ENCODE peak calls at places on chromosomes 13 and 19, in five cellular contexts. One of them, this sample, is unnamed.

GRCh38 chr19:49820125-49820524 is 2.0 kb downstream of the MED25 start:
- DNase-seq in Peyer's patch: no peak
- DNase-seq in testis: peak; percentile 86
- DNase-seq in A549: no peak
- DNase-seq in adrenal gland: peak; percentile 67
- DNase-seq in this sample: no peak

GRCh38 chr13:45325806-45326205 is 15.2 kb downstream of the TPT1 start:
- DNase-seq in Peyer's patch: no peak
- DNase-seq in adrenal gland: peak; percentile 75
- DNase-seq in testis: peak; percentile 35
- DNase-seq in A549: no peak
- DNase-seq in this sample: no peak

GRCh38 chr13:113548778-113549621 is 35.6 kb upstream of the TFDP1 start:
- DNase-seq in adrenal gland: no peak
- DNase-seq in Peyer's patch: peak; percentile 35
- DNase-seq in testis: peak; percentile 51
- DNase-seq in A549: no peak
- DNase-seq in this sample: no peak

GRCh38 chr19:29271341-29271740 is 58.4 kb upstream of the UQCRFS1 start:
- DNase-seq in adrenal gland: no peak
- DNase-seq in testis: no peak
- DNase-seq in Peyer's patch: no peak
- DNase-seq in A549: no peak
- DNase-seq in this sample: no peak

GRCh38 chr13:42046448-42046847 is 2.0 kb upstream of the DGKH start:
- DNase-seq in A549: no peak
- DNase-seq in testis: no peak
- DNase-seq in adrenal gland: no peak
- DNase-seq in Peyer's patch: no peak
- DNase-seq in this sample: no peak

GRCh38 chr13:100530645-100531044 is 57.9 kb downstream of the GGACT start:
- DNase-seq in adrenal gland: no peak
- DNase-seq in testis: peak; percentile 80
- DNase-seq in Peyer's patch: peak; percentile 48
- DNase-seq in A549: no peak
- DNase-seq in this sample: no peak

GRCh38 chr13:46235259-46235658 is 23.5 kb downstream of the LRRC63 start:
- DNase-seq in A549: no peak
- DNase-seq in adrenal gland: no peak
- DNase-seq in testis: no peak
- DNase-seq in Peyer's patch: no peak
- DNase-seq in this sample: no peak

GRCh38 chr19:11381535-11382369 is 2.4 kb downstream of the EPOR start:
- DNase-seq in testis: peak; percentile 81
- DNase-seq in adrenal gland: peak; percentile 87
- DNase-seq in Peyer's patch: peak; percentile 89
- DNase-seq in A549: peak; percentile 96
- DNase-seq in this sample: no peak

GRCh38 chr13:29991343-29991742 is 140.9 kb upstream of the UBL3 start:
- DNase-seq in A549: no peak
- DNase-seq in testis: no peak
- DNase-seq in Peyer's patch: no peak
- DNase-seq in adrenal gland: no peak
- DNase-seq in this sample: no peak

GRCh38 chr19:33621811-33622504 is at the start of gene CHST8:
- DNase-seq in testis: peak; percentile 53
- DNase-seq in adrenal gland: peak; percentile 33
- DNase-seq in Peyer's patch: no peak
- DNase-seq in A549: no peak
- DNase-seq in this sample: peak; percentile 49

GRCh38 chr13:42875448-42876269 is 94.3 kb downstream of the FAM216B start:
- DNase-seq in A549: no peak
- DNase-seq in testis: peak; percentile 86
- DNase-seq in adrenal gland: no peak
- DNase-seq in Peyer's patch: no peak
- DNase-seq in this sample: no peak

GRCh38 chr19:45922281-45922680 is 7.7 kb upstream of the NANOS2 start:
- DNase-seq in A549: peak; percentile 66
- DNase-seq in testis: no peak
- DNase-seq in adrenal gland: no peak
- DNase-seq in Peyer's patch: no peak
- DNase-seq in this sample: no peak

GRCh38 chr19:54481326-54481930 is 8.3 kb upstream of the CDC42EP5 start:
- DNase-seq in Peyer's patch: peak; percentile 55
- DNase-seq in testis: peak; percentile 40
- DNase-seq in adrenal gland: no peak
- DNase-seq in A549: peak; percentile 67
- DNase-seq in this sample: no peak

GRCh38 chr13:30617315-30618185 is at the start of gene USPL1:
- DNase-seq in A549: peak; percentile 99
- DNase-seq in adrenal gland: peak; percentile 99
- DNase-seq in testis: peak; percentile 98
- DNase-seq in Peyer's patch: peak; percentile 99
- DNase-seq in this sample: peak; percentile 97

GRCh38 chr13:51638497-51638871 is 54.2 kb downstream of the WDFY2 start:
- DNase-seq in A549: no peak
- DNase-seq in testis: no peak
- DNase-seq in Peyer's patch: no peak
- DNase-seq in adrenal gland: no peak
- DNase-seq in this sample: no peak

GRCh38 chr19:41696402-41697197 is 8.5 kb upstream of the CEACAM7 start:
- DNase-seq in adrenal gland: no peak
- DNase-seq in A549: no peak
- DNase-seq in testis: no peak
- DNase-seq in Peyer's patch: peak; percentile 44
- DNase-seq in this sample: no peak

GRCh38 chr13:102536196-102536595 is 60.6 kb upstream of the TPP2 start:
- DNase-seq in testis: no peak
- DNase-seq in Peyer's patch: no peak
- DNase-seq in A549: no peak
- DNase-seq in adrenal gland: no peak
- DNase-seq in this sample: no peak

GRCh38 chr13:44734204-44734707 is 158.1 kb upstream of the TSC22D1 start:
- DNase-seq in A549: no peak
- DNase-seq in adrenal gland: no peak
- DNase-seq in testis: no peak
- DNase-seq in Peyer's patch: no peak
- DNase-seq in this sample: peak; percentile 85

GRCh38 chr19:8654591-8655339 is 24.3 kb downstream of the NFILZ start:
- DNase-seq in testis: peak; percentile 58
- DNase-seq in A549: peak; percentile 69
- DNase-seq in adrenal gland: peak; percentile 48
- DNase-seq in Peyer's patch: peak; percentile 82
- DNase-seq in this sample: no peak

GRCh38 chr19:44649578-44650145 is 6.0 kb downstream of the PVR start:
- DNase-seq in testis: no peak
- DNase-seq in adrenal gland: no peak
- DNase-seq in Peyer's patch: no peak
- DNase-seq in A549: no peak
- DNase-seq in this sample: no peak

GRCh38 chr19:45340899-45341453 is 426 bp downstream of the KLC3 start:
- DNase-seq in adrenal gland: no peak
- DNase-seq in testis: no peak
- DNase-seq in A549: no peak
- DNase-seq in Peyer's patch: no peak
- DNase-seq in this sample: peak; percentile 16

GRCh38 chr19:6241056-6241455 is 38.7 kb downstream of the MLLT1 start:
- DNase-seq in testis: no peak
- DNase-seq in adrenal gland: no peak
- DNase-seq in Peyer's patch: no peak
- DNase-seq in A549: no peak
- DNase-seq in this sample: no peak
- H3K27ac ChIP-seq in testis: no peak overlapping the region
- H3K27ac ChIP-seq in adrenal gland: no peak overlapping the region
- H3K27ac ChIP-seq in Peyer's patch: no peak overlapping the region
- H3K27ac ChIP-seq in A549: no peak overlapping the region
- H3K27ac ChIP-seq in this sample: peak overlapping the region; percentile 6

DNA sequence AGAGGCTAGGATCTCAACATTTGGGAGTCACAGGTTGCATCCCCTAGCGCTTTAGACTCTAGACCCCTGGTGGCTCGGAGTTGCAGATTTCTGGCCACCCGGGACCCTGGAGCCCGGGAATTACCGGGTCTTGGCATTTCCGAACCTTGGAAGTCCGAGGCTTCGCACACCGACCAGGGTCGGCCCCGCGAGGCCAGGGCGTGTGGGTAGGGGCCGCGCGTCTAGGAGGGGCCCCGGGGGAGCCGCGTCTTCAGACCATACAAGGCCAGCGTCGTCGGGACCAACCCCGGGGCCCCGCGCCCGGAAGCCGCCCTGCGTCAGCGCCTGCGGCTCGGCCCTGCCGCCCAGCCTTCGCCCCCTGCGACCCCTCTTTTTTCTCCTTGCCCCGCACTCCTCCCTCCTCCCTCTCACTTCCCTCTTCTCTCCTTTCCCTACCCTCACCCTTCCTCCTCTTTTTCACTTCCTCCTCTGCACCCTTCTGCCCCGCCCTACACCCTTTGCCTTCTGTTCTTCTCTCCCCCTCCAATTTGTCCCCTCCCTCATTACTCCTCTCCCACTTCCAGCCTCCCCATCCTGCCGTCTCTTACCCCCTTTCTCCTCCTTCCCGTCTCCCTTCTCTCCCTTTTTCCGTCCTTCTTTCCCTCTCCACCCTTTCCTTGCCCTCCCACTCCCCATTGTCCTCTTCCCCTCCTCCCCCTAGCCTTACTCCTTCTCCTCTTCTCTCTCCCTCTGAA is 2.4 kb upstream of the PLEKHG2 start:
- DNase-seq in adrenal gland: peak; percentile 66
- DNase-seq in testis: peak; percentile 84
- DNase-seq in A549: peak; percentile 75
- DNase-seq in Peyer's patch: peak; percentile 92
- DNase-seq in this sample: peak; percentile 62
- TF ChIP-seq POLR2A in adrenal gland: peak; percentile 37
- TF ChIP-seq POLR2A in testis: no peak
- TF ChIP-seq POLR2A in A549: peak; percentile 33
- TF ChIP-seq POLR2A in Peyer's patch: peak; percentile 52
- TF ChIP-seq POLR2A in this sample: peak; percentile 33

GRCh38 chr19:37466277-37466797 is 907 bp downstream of the ZNF569 start:
- DNase-seq in testis: no peak
- DNase-seq in Peyer's patch: no peak
- DNase-seq in adrenal gland: no peak
- DNase-seq in A549: no peak
- DNase-seq in this sample: no peak

GRCh38 chr19:37470216-37470615 is 1.1 kb downstream of the ZNF570 start:
- DNase-seq in testis: no peak
- DNase-seq in Peyer's patch: no peak
- DNase-seq in A549: no peak
- DNase-seq in adrenal gland: no peak
- DNase-seq in this sample: no peak

GRCh38 chr19:37467608-37468090 is 405 bp upstream of the ZNF569 start:
- DNase-seq in adrenal gland: no peak
- DNase-seq in A549: no peak
- DNase-seq in testis: no peak
- DNase-seq in Peyer's patch: no peak
- DNase-seq in this sample: no peak

GRCh38 chr19:37468961-37469777 is at the start of gene ZNF570:
- DNase-seq in adrenal gland: peak; percentile 88
- DNase-seq in A549: peak; percentile 95
- DNase-seq in testis: peak; percentile 95
- DNase-seq in Peyer's patch: peak; percentile 95
- DNase-seq in this sample: peak; percentile 86

DNA sequence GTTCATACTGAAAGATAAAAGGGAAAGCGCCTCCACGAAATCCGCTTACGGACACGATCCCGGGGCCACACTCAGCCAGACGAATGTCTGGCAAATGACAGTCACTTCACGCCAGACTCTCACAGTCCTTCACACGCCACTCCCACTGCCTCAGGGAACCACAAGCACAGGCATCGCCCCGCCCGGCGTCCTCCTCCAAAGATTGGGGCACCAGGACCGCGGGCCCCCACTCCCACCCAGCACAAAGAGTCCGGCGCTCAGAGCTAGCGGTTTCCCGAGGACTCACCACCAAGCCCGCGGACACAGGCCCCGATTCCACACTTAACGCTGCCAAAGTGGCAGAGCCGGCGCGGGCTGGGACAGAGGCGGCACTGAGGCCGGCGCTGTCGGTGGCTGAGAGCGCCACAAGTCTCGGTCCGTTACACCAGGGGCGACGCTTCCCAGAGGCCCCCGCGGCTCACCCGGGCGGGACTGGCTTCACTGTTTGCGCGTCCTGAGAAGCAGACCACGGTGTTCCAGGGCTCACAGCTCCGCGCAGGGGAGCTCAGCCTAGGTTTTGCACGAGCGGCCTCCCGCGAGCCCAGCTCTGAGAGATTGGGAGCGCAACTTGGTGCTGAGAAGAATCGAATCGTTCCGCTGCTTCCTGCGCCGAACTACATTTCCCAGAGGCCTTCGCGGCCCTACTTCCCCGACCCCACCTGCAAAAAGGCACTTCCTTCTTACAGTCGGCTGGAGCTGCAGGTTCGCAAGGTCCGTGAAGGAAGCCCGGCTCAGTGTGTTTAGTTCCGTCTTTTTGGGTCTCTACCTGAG is at the start of gene ZNF569:
- DNase-seq in A549: peak; percentile 99
- DNase-seq in Peyer's patch: peak; percentile 97
- DNase-seq in adrenal gland: peak; percentile 90
- DNase-seq in testis: peak; percentile 98
- DNase-seq in this sample: peak; percentile 94
- TF ChIP-seq CTCF in A549: no peak
- TF ChIP-seq CTCF in Peyer's patch: no peak
- TF ChIP-seq CTCF in adrenal gland: no peak
- TF ChIP-seq CTCF in testis: no peak
- TF ChIP-seq CTCF in this sample: no peak

GRCh38 chr13:27264648-27265047 is 6.0 kb upstream of the RASL11A start:
- DNase-seq in testis: no peak
- DNase-seq in A549: no peak
- DNase-seq in Peyer's patch: no peak
- DNase-seq in adrenal gland: no peak
- DNase-seq in this sample: no peak

GRCh38 chr13:27261376-27261775 is 9.3 kb upstream of the RASL11A start:
- DNase-seq in adrenal gland: no peak
- DNase-seq in testis: no peak
- DNase-seq in Peyer's patch: no peak
- DNase-seq in A549: no peak
- DNase-seq in this sample: no peak

GRCh38 chr13:27264181-27264580 is 6.4 kb upstream of the RASL11A start:
- DNase-seq in testis: no peak
- DNase-seq in Peyer's patch: no peak
- DNase-seq in adrenal gland: no peak
- DNase-seq in A549: no peak
- DNase-seq in this sample: no peak

GRCh38 chr13:27262546-27262945 is 8.1 kb upstream of the RASL11A start:
- DNase-seq in A549: no peak
- DNase-seq in testis: no peak
- DNase-seq in Peyer's patch: no peak
- DNase-seq in adrenal gland: no peak
- DNase-seq in this sample: no peak

GRCh38 chr13:27263438-27263837 is 7.2 kb upstream of the RASL11A start:
- DNase-seq in adrenal gland: no peak
- DNase-seq in testis: no peak
- DNase-seq in Peyer's patch: no peak
- DNase-seq in A549: no peak
- DNase-seq in this sample: no peak
- H3K27ac ChIP-seq in adrenal gland: no peak overlapping the region
- H3K27ac ChIP-seq in testis: no peak overlapping the region
- H3K27ac ChIP-seq in Peyer's patch: no peak overlapping the region
- H3K27ac ChIP-seq in A549: no peak overlapping the region
- H3K27ac ChIP-seq in this sample: no peak overlapping the region

This sample was measured in prostate gland.